ENCODE peak calls at places on chromosomes 11 and 22, in six cellular contexts. One of them, this sample, is unnamed.
A peak's percentile ranks its signal among the peaks of the same experiment; 100 is the strongest.

GRCh38 chr11:28442113-28442512 is 333.9 kb downstream of the METTL15 start:
- DNase-seq in lung: no peak
- DNase-seq in neural progenitor cell: no peak
- DNase-seq in kidney: no peak
- DNase-seq in body of pancreas: no peak
- DNase-seq in suprapubic skin: no peak
- DNase-seq in this sample: no peak

GRCh38 chr22:27681037-27681436 is 120.5 kb downstream of the MN1 start:
- DNase-seq in body of pancreas: no peak
- DNase-seq in lung: no peak
- DNase-seq in suprapubic skin: no peak
- DNase-seq in kidney: no peak
- DNase-seq in neural progenitor cell: no peak
- DNase-seq in this sample: no peak

GRCh38 chr11:59199546-59200420 is 12.9 kb downstream of the MPEG1 start:
- DNase-seq in kidney: no peak
- DNase-seq in body of pancreas: no peak
- DNase-seq in lung: no peak
- DNase-seq in suprapubic skin: no peak
- DNase-seq in neural progenitor cell: no peak
- DNase-seq in this sample: no peak

GRCh38 chr11:120565436-120566155 is 54.0 kb downstream of the GRIK4 start:
- DNase-seq in kidney: no peak
- DNase-seq in body of pancreas: no peak
- DNase-seq in suprapubic skin: no peak
- DNase-seq in neural progenitor cell: no peak
- DNase-seq in lung: no peak
- DNase-seq in this sample: no peak

GRCh38 chr11:100823360-100823759 is 136.3 kb downstream of the ARHGAP42 start:
- DNase-seq in suprapubic skin: no peak
- DNase-seq in lung: no peak
- DNase-seq in body of pancreas: no peak
- DNase-seq in neural progenitor cell: no peak
- DNase-seq in kidney: no peak
- DNase-seq in this sample: no peak

GRCh38 chr22:38411016-38411415 is 44.0 kb downstream of the KCNJ4 start:
- DNase-seq in suprapubic skin: no peak
- DNase-seq in kidney: peak; percentile 24
- DNase-seq in neural progenitor cell: no peak
- DNase-seq in lung: no peak
- DNase-seq in body of pancreas: no peak
- DNase-seq in this sample: no peak

GRCh38 chr11:131674051-131674755 is 303.8 kb downstream of the NTM start:
- DNase-seq in neural progenitor cell: peak; percentile 71
- DNase-seq in lung: peak; percentile 68
- DNase-seq in body of pancreas: peak; percentile 71
- DNase-seq in kidney: no peak
- DNase-seq in suprapubic skin: no peak
- DNase-seq in this sample: no peak

GRCh38 chr11:10909141-10909883 is 51.5 kb upstream of the ZBED5 start:
- DNase-seq in kidney: no peak
- DNase-seq in neural progenitor cell: no peak
- DNase-seq in body of pancreas: no peak
- DNase-seq in suprapubic skin: no peak
- DNase-seq in lung: no peak
- DNase-seq in this sample: no peak

GRCh38 chr11:64165842-64166635 is at the start of gene MACROD1:
- DNase-seq in kidney: peak; percentile 93
- DNase-seq in neural progenitor cell: peak; percentile 80
- DNase-seq in body of pancreas: peak; percentile 92
- DNase-seq in lung: peak; percentile 88
- DNase-seq in suprapubic skin: peak; percentile 94
- DNase-seq in this sample: peak; percentile 73

GRCh38 chr11:27437824-27438594 is 34.6 kb downstream of the LGR4 start:
- DNase-seq in kidney: no peak
- DNase-seq in neural progenitor cell: no peak
- DNase-seq in body of pancreas: no peak
- DNase-seq in suprapubic skin: no peak
- DNase-seq in lung: no peak
- DNase-seq in this sample: no peak

GRCh38 chr11:119885067-119885466 is 156.1 kb upstream of the NECTIN1 start:
- DNase-seq in kidney: peak; percentile 27
- DNase-seq in neural progenitor cell: no peak
- DNase-seq in lung: no peak
- DNase-seq in suprapubic skin: no peak
- DNase-seq in body of pancreas: no peak
- DNase-seq in this sample: no peak

GRCh38 chr11:72971211-72971610 is 157.0 kb downstream of the ATG16L2 start:
- DNase-seq in kidney: no peak
- DNase-seq in lung: no peak
- DNase-seq in neural progenitor cell: no peak
- DNase-seq in suprapubic skin: no peak
- DNase-seq in body of pancreas: no peak
- DNase-seq in this sample: no peak

GRCh38 chr11:27216268-27217149 is 146.5 kb downstream of the CCDC34 start:
- DNase-seq in suprapubic skin: no peak
- DNase-seq in kidney: peak; percentile 89
- DNase-seq in body of pancreas: peak; percentile 64
- DNase-seq in neural progenitor cell: no peak
- DNase-seq in lung: no peak
- DNase-seq in this sample: no peak

GRCh38 chr11:12043221-12043620 is 34.8 kb upstream of the DKK3 start:
- DNase-seq in kidney: no peak
- DNase-seq in neural progenitor cell: no peak
- DNase-seq in body of pancreas: no peak
- DNase-seq in lung: no peak
- DNase-seq in suprapubic skin: no peak
- DNase-seq in this sample: no peak

GRCh38 chr11:65279713-65280459 is 18.1 kb downstream of the POLA2 start:
- DNase-seq in kidney: no peak
- DNase-seq in lung: no peak
- DNase-seq in neural progenitor cell: no peak
- DNase-seq in suprapubic skin: no peak
- DNase-seq in body of pancreas: no peak
- DNase-seq in this sample: no peak

GRCh38 chr11:101401245-101401644 is 182.6 kb downstream of the TRPC6 start:
- DNase-seq in suprapubic skin: no peak
- DNase-seq in kidney: no peak
- DNase-seq in lung: no peak
- DNase-seq in body of pancreas: no peak
- DNase-seq in neural progenitor cell: no peak
- DNase-seq in this sample: no peak

DNA sequence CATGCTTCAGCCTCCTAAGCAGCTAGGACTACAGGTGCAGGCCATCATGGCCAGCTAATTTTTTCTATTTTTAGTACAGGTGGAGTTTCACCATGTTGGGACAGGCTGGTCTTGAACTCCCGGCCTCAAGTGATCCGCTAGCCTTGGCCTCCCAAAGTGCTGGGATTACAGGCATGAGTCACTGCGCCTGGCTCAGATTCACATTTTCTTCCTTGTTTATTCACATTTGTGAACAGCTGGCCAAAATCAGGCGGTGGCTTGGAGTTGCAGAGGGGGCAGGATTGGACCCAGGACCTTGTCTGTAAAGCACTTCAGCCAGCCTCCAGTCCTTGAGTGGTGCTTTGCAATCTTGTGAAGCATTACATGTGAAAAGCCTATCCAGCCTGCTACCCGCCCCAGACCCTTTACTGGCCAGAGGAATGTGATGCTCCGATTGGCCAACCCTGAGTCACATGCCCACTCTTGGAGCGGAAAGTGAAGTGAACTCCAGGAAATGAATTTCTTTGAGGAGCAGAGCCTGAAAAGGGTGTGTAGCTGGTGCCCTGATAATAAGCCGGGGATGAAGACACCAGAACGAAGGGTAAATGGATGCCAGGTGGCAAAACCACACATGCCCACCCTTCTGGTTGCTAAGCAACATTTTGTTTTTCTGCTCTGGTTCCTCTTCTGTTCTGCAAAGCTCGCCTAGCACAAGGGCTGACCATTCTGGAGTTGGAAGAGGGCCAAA is 62.6 kb upstream of the PTPRJ start:
- DNase-seq in body of pancreas: peak; percentile 90
- DNase-seq in neural progenitor cell: no peak
- DNase-seq in suprapubic skin: peak; percentile 90
- DNase-seq in lung: peak; percentile 95
- DNase-seq in kidney: peak; percentile 93
- DNase-seq in this sample: no peak
- H3K27ac ChIP-seq in body of pancreas: peak overlapping the region; percentile 87
- H3K27ac ChIP-seq in neural progenitor cell: no peak overlapping the region
- H3K27ac ChIP-seq in suprapubic skin: peak overlapping the region; percentile 64
- H3K27ac ChIP-seq in lung: no peak overlapping the region
- H3K27ac ChIP-seq in kidney: no peak overlapping the region
- H3K27ac ChIP-seq in this sample: peak overlapping the region; percentile 51

DNA sequence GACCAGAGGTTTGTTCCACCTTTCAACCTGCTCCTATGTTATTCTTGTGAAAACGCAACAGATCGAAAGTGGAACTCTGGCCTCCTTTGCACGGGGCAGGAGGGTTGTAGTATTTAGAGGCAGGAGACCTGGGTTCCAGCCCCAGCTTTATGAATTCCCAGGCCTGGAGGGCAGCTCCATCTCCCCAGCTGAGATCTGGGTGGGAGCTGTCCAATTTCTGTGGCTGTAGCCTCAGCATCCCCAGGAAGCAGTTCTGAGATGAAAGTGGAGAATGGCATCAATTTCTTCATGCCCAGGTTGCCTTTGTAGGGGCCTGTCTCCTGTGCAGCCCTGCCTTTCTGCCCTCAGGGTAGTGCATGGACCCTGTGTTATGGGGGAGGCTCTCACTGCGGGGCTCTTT is 4.1 kb downstream of the FADS2 start:
- DNase-seq in lung: no peak
- DNase-seq in neural progenitor cell: no peak
- DNase-seq in body of pancreas: no peak
- DNase-seq in kidney: no peak
- DNase-seq in suprapubic skin: no peak
- DNase-seq in this sample: no peak
- H3K27ac ChIP-seq in lung: no peak overlapping the region
- H3K27ac ChIP-seq in neural progenitor cell: no peak overlapping the region
- H3K27ac ChIP-seq in body of pancreas: no peak overlapping the region
- H3K27ac ChIP-seq in kidney: no peak overlapping the region
- H3K27ac ChIP-seq in suprapubic skin: no peak overlapping the region
- H3K27ac ChIP-seq in this sample: no peak overlapping the region

GRCh38 chr22:47014946-47015345 is 252.5 kb downstream of the TBC1D22A start:
- DNase-seq in body of pancreas: no peak
- DNase-seq in lung: no peak
- DNase-seq in kidney: no peak
- DNase-seq in neural progenitor cell: no peak
- DNase-seq in suprapubic skin: no peak
- DNase-seq in this sample: no peak
- H3K27ac ChIP-seq in body of pancreas: no peak overlapping the region
- H3K27ac ChIP-seq in lung: no peak overlapping the region
- H3K27ac ChIP-seq in kidney: no peak overlapping the region
- H3K27ac ChIP-seq in neural progenitor cell: no peak overlapping the region
- H3K27ac ChIP-seq in suprapubic skin: no peak overlapping the region
- H3K27ac ChIP-seq in this sample: no peak overlapping the region

GRCh38 chr11:6498121-6498520 is 1.0 kb downstream of the DNHD1 start:
- DNase-seq in kidney: no peak
- DNase-seq in neural progenitor cell: no peak
- DNase-seq in suprapubic skin: no peak
- DNase-seq in lung: no peak
- DNase-seq in body of pancreas: no peak
- DNase-seq in this sample: no peak

GRCh38 chr11:6505577-6506240 is 8.6 kb downstream of the DNHD1 start:
- DNase-seq in lung: no peak
- DNase-seq in neural progenitor cell: peak; percentile 51
- DNase-seq in kidney: no peak
- DNase-seq in suprapubic skin: no peak
- DNase-seq in body of pancreas: peak; percentile 26
- DNase-seq in this sample: peak; percentile 17

GRCh38 chr11:6497069-6497839 is at the start of gene DNHD1:
- DNase-seq in body of pancreas: no peak
- DNase-seq in lung: no peak
- DNase-seq in suprapubic skin: no peak
- DNase-seq in kidney: no peak
- DNase-seq in neural progenitor cell: peak; percentile 16
- DNase-seq in this sample: no peak

GRCh38 chr11:6498544-6498943 is 1.5 kb downstream of the DNHD1 start:
- DNase-seq in body of pancreas: no peak
- DNase-seq in kidney: no peak
- DNase-seq in lung: no peak
- DNase-seq in neural progenitor cell: no peak
- DNase-seq in suprapubic skin: no peak
- DNase-seq in this sample: no peak

DNA sequence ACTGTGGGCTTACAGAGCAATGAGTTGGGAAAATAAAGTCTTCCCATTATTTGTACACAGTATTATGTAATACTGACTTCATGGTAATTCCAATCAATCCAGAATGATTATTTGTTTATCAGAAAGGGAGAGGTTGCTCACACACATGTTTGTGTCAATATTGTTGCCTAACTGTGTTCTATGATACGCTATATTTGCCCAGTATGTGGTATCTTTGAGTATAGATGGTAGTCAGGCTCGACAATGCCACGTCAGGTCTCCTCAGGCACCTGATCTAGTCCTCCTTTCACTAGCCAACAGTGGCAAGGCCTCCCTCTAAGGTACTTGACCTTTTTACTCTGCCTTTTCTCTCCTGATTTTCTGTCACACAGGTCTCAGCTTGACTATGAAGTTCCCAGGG is 5.3 kb downstream of the DNHD1 start:
- DNase-seq in lung: no peak
- DNase-seq in kidney: no peak
- DNase-seq in suprapubic skin: no peak
- DNase-seq in body of pancreas: no peak
- DNase-seq in neural progenitor cell: no peak
- DNase-seq in this sample: no peak
- H3K27ac ChIP-seq in lung: no peak overlapping the region
- H3K27ac ChIP-seq in kidney: no peak overlapping the region
- H3K27ac ChIP-seq in suprapubic skin: no peak overlapping the region
- H3K27ac ChIP-seq in body of pancreas: no peak overlapping the region
- H3K27ac ChIP-seq in neural progenitor cell: no peak overlapping the region
- H3K27ac ChIP-seq in this sample: no peak overlapping the region

DNA sequence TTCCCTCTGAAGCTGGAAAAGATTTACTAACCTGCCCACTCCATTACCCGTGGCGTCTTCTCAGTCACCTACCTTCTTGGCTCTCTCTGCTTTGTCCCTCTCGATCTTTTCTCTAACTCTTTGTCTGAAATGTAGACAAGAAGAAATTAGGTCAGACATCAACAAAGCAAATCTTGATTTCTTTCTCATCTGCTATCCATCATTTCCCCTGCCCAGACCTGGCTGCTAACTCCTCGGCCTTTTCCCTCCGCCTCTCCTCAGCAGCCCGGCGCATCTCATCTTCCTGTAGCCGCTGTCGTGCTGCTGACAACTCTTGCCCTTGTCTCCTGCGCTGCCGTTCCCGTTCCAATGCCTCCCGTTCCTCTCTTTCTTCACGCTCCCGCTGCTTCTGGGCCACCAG is 1.2 kb downstream of the UBXN1 start:
- DNase-seq in suprapubic skin: no peak
- DNase-seq in lung: no peak
- DNase-seq in body of pancreas: no peak
- DNase-seq in kidney: no peak
- DNase-seq in neural progenitor cell: no peak
- DNase-seq in this sample: no peak
- H3K27ac ChIP-seq in suprapubic skin: no peak overlapping the region
- H3K27ac ChIP-seq in lung: no peak overlapping the region
- H3K27ac ChIP-seq in body of pancreas: peak overlapping the region; percentile 82
- H3K27ac ChIP-seq in kidney: no peak overlapping the region
- H3K27ac ChIP-seq in neural progenitor cell: no peak overlapping the region
- H3K27ac ChIP-seq in this sample: peak overlapping the region; percentile 86

This sample was measured in CD8-positive, alpha-beta memory T cell.